ENCODE peak calls at places on chromosome 2, in seven cellular contexts. V, E, X, R, A, P and C are unnamed samples.
A peak's percentile ranks its signal among the peaks of the same experiment; 100 is the strongest.

GRCh38 chr2:46984642-46985476 is 69.3 kb upstream of the MCFD2 start:
- DNase-seq in V (peak; percentile 53), E (no peak), X (peak; percentile 94), R (peak; percentile 42), A (peak; percentile 27), P (peak; percentile 20), C (peak; percentile 43)

GRCh38 chr2:129056309-129056958 is 737.8 kb upstream of the HS6ST1 start:
- DNase-seq in V (no peak), E (peak; percentile 28), X (peak; percentile 97), R (no peak), A (no peak), P (no peak), C (no peak)

GRCh38 chr2:119841550-119841949 is 81.8 kb downstream of the PTPN4 start:
- DNase-seq in V (no peak), E (no peak), X (no peak), R (no peak), A (no peak), P (no peak), C (no peak)

GRCh38 chr2:174965992-174966789 is 39.0 kb downstream of the CHN1 start:
- DNase-seq in V (no peak), E (no peak), X (no peak), R (no peak), A (no peak), P (no peak), C (no peak)

GRCh38 chr2:152542995-152543481 is 174.2 kb downstream of the PRPF40A start:
- DNase-seq in V (no peak), E (no peak), X (peak; percentile 81), R (no peak), A (no peak), P (peak; percentile 69), C (no peak)

GRCh38 chr2:160920791-160921303 is 239.4 kb upstream of the TANK start:
- DNase-seq in V (no peak), E (no peak), X (no peak), R (no peak), A (no peak), P (peak; percentile 64), C (no peak)

GRCh38 chr2:131034122-131035051 is 58.9 kb downstream of the FAM168B start:
- DNase-seq in V (no peak), E (peak; percentile 40), X (peak; percentile 38), R (no peak), A (no peak), P (peak; percentile 85), C (no peak)

GRCh38 chr2:74850816-74851566 is 17.1 kb downstream of the HK2 start:
- DNase-seq in V (no peak), E (no peak), X (peak; percentile 63), R (no peak), A (no peak), P (peak; percentile 40), C (no peak)

GRCh38 chr2:112728384-112729175 is 7.8 kb downstream of the NT5DC4 start:
- DNase-seq in V (no peak), E (peak; percentile 8), X (no peak), R (no peak), A (no peak), P (no peak), C (no peak)

GRCh38 chr2:7725132-7725849 is 808.1 kb downstream of the RNF144A start:
- DNase-seq in V (no peak), E (peak; percentile 23), X (no peak), R (peak; percentile 5), A (no peak), P (peak; percentile 38), C (no peak)

GRCh38 chr2:19819097-19820065 is 82.4 kb downstream of the TTC32 start:
- DNase-seq in V (no peak), E (no peak), X (peak; percentile 75), R (no peak), A (no peak), P (no peak), C (peak; percentile 42)

GRCh38 chr2:84807063-84807485 is 73.8 kb downstream of the TRABD2A start:
- DNase-seq in V (no peak), E (no peak), X (peak; percentile 64), R (no peak), A (no peak), P (no peak), C (peak; percentile 69)

GRCh38 chr2:168167511-168168263 is 79.7 kb downstream of the STK39 start:
- DNase-seq in V (no peak), E (no peak), X (no peak), R (no peak), A (no peak), P (no peak), C (no peak)